ENCODE peak calls at places on chromosomes 1 and 21, in six cellular contexts. M is kidney, O is bronchial epithelial cell, I is mucosa of descending colon, J is heart left ventricle, X is Panc1. F is an unnamed sample.

GRCh38 chr1:161227196-161227871 is 1.5 kb downstream of the TOMM40L start:
- DNase-seq in M (peak), O (peak), I (peak), J (peak), X (peak), F (no peak)

GRCh38 chr1:12314328-12314903 is 84.6 kb downstream of the VPS13D start:
- DNase-seq in M (no peak), O (peak), I (no peak), J (no peak), X (no peak), F (no peak)

GRCh38 chr1:41537788-41538351 is 53.4 kb upstream of the EDN2 start:
- DNase-seq in M (peak), O (peak), I (peak), J (peak), X (no peak), F (no peak)

GRCh38 chr1:23865543-23865930 is 2.6 kb downstream of the FUCA1 start:
- DNase-seq in M (no peak), O (peak), I (no peak), J (peak), X (no peak), F (no peak)

GRCh38 chr21:34072145-34073031 is 990 bp upstream of the MRPS6 start:
- DNase-seq in M (no peak), O (no peak), I (no peak), J (no peak), X (no peak), F (no peak)

GRCh38 chr1:151972533-151973270 is 21.0 kb downstream of the S100A10 start:
- DNase-seq in M (no peak), O (peak), I (peak), J (no peak), X (no peak), F (no peak)

GRCh38 chr1:18929686-18930085 is 26.8 kb downstream of the IFFO2 start:
- DNase-seq in M (peak), O (no peak), I (no peak), J (no peak), X (no peak), F (no peak)

GRCh38 chr21:31348188-31348587 is 4.1 kb upstream of the TIAM1 start:
- DNase-seq in M (no peak), O (no peak), I (no peak), J (no peak), X (no peak), F (no peak)

GRCh38 chr1:15756143-15757015 is 2.2 kb upstream of the FBLIM1 start:
- DNase-seq in M (no peak), O (peak), I (peak), J (no peak), X (no peak), F (no peak)

GRCh38 chr1:6473156-6473555 is 7.2 kb upstream of the TNFRSF25 start:
- DNase-seq in M (peak), O (no peak), I (no peak), J (no peak), X (no peak), F (no peak)

GRCh38 chr1:237223419-237223818 is 181.4 kb downstream of the RYR2 start:
- DNase-seq in M (no peak), O (no peak), I (no peak), J (no peak), X (no peak), F (no peak)
- H3K4me3 ChIP-seq in M (no peak), O (no peak), I (no peak), J (no peak), X (no peak), F (no peak)

GRCh38 chr21:44898011-44898493 is 22.6 kb downstream of the ITGB2 start:
- DNase-seq in M (peak), O (no peak), I (peak), J (no peak), X (no peak), F (no peak)

GRCh38 chr21:44895859-44896258 is 22.4 kb upstream of the PTTG1IP start:
- DNase-seq in M (peak), O (no peak), I (peak), J (no peak), X (no peak), F (no peak)

GRCh38 chr21:44894687-44895302 is 21.3 kb upstream of the PTTG1IP start:
- DNase-seq in M (peak), O (no peak), I (peak), J (no peak), X (no peak), F (no peak)

GRCh38 chr21:44897326-44898010 is 23.2 kb downstream of the ITGB2 start:
- DNase-seq in M (peak), O (no peak), I (peak), J (no peak), X (no peak), F (no peak)

GRCh38 chr21:44896561-44897286 is 23.2 kb upstream of the PTTG1IP start:
- DNase-seq in M (peak), O (no peak), I (peak), J (no peak), X (no peak), F (no peak)
- H3K4me3 ChIP-seq in M (no peak), O (no peak), I (no peak), J (no peak), X (no peak), F (no peak)

GRCh38 chr1:216521477-216521876 is 98.2 kb upstream of the USH2A start:
- DNase-seq in M (no peak), O (no peak), I (no peak), J (no peak), X (no peak), F (no peak)

GRCh38 chr1:216523449-216524190 is 100.4 kb upstream of the USH2A start:
- DNase-seq in M (no peak), O (peak), I (no peak), J (no peak), X (no peak), F (no peak)

GRCh38 chr1:216523043-216523442 is 99.8 kb upstream of the USH2A start:
- DNase-seq in M (no peak), O (no peak), I (no peak), J (no peak), X (no peak), F (no peak)

GRCh38 chr1:216518844-216519627 is 95.8 kb upstream of the USH2A start:
- DNase-seq in M (no peak), O (no peak), I (no peak), J (no peak), X (no peak), F (no peak)
- H3K4me3 ChIP-seq in M (no peak), O (no peak), I (no peak), J (no peak), X (no peak), F (no peak)

DNA sequence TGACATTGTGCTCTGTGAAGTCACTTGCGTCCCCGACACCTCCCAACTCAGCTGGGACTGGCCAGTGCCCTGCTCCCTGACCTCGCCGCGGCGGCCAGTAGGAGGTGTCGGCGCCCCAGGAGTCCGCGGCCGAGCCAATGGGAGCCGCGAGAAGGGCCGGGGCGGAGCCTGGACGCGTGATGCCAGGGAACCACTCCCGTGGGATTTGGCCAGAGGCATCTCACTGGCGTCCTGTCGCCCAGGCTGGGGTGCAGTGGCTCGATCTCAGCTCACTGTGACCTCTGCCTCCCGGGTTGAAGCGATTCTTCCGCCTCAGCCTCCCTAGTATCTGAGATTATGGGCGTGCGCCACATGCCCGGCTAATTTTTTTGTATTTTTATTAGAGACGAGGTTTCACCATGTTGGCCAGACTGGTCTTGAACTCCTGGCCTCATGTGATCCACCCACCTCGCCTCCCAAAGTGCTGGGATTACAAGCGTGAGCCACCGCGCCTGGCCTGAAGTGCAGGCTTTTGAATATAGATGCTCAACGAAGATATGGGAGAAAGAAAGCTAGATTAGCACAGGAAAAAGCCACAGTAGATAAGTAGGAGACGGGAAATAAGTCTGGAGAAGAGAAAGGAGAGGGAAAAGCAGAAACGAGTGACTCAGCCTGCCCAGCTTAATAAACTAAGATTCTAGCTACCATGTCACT is 38.0 kb downstream of the ZBTB8OS start:
- DNase-seq in M (peak), O (peak), I (peak), J (peak), X (peak), F (peak)
- H3K4me3 ChIP-seq in M (peak), O (peak), I (no peak), J (peak), X (peak), F (peak)

DNA sequence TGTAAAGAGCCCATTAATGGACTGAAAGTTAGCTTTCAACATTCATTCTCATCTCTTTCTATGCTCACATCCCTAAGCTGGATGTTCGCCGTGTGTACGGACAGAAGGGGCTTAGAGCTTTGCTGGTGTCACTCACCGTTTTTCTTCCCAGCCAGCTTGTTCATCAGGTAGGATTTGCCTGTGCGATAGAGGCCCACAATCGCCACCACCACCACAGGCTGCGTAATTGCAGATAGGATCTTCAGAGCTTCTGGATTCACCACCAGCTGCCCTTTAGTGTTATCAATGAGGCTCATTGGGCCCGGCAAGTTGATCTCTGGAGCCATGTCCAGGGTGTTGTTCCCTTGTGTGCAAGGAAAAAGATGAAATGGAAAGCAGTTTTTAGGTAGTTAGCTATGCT is 4.3 kb downstream of the GBP2 start:
- DNase-seq in M (no peak), O (no peak), I (no peak), J (no peak), X (no peak), F (no peak)
- H3K4me3 ChIP-seq in M (no peak), O (no peak), I (no peak), J (no peak), X (no peak), F (no peak)

GRCh38 chr1:203475012-203475981 is at the start of gene PRELP:
- DNase-seq in M (peak), O (peak), I (no peak), J (peak), X (no peak), F (peak)
- H3K4me3 ChIP-seq in M (peak), O (no peak), I (no peak), J (peak), X (no peak), F (no peak)

GRCh38 chr1:109765483-109765815 is 1.7 kb upstream of the EPS8L3 start:
- DNase-seq in M (peak), O (no peak), I (peak), J (peak), X (no peak), F (no peak)
- H3K4me3 ChIP-seq in M (no peak), O (no peak), I (no peak), J (no peak), X (no peak), F (no peak)

GRCh38 chr1:27238032-27238431 is 3.6 kb downstream of the WDTC1 start:
- DNase-seq in M (no peak), O (no peak), I (no peak), J (no peak), X (no peak), F (no peak)
- H3K4me3 ChIP-seq in M (no peak), O (no peak), I (no peak), J (no peak), X (no peak), F (no peak)

F was measured in iPS DF 6.9.